ENCODE peak calls at places on chromosomes 12 and 14, in seven cellular contexts. K, I, L, G, E, T and P are unnamed samples.

GRCh38 chr14:36510078-36510799 is 9.8 kb downstream of the NKX2-1 start:
- DNase-seq in G (no peak), I (peak), K (no peak), T (no peak), E (no peak), L (no peak), P (peak)

GRCh38 chr12:67681145-67681778 is 32.7 kb downstream of the DYRK2 start:
- DNase-seq in L (peak), E (peak), K (no peak), I (no peak), T (no peak), G (no peak), P (no peak)

GRCh38 chr12:42729532-42729895 is 140.0 kb upstream of the PRICKLE1 start:
- DNase-seq in I (no peak), K (no peak), L (no peak), T (no peak), G (no peak), E (peak), P (peak)

GRCh38 chr12:2084553-2085296 is 31.9 kb downstream of the CACNA1C start:
- DNase-seq in K (no peak), T (no peak), I (no peak), G (no peak), L (peak), E (peak), P (no peak)

GRCh38 chr12:124869011-124869665 is 5.5 kb upstream of the SCARB1 start:
- DNase-seq in L (no peak), E (no peak), I (peak), K (no peak), T (peak), G (no peak), P (peak)

GRCh38 chr14:48325486-48325885 is 650.1 kb upstream of the MDGA2 start:
- DNase-seq in K (no peak), G (no peak), I (no peak), E (peak), L (peak), T (no peak), P (no peak)

GRCh38 chr14:23123419-23123818 is 4.4 kb upstream of the CEBPE start:
- DNase-seq in I (no peak), L (no peak), E (no peak), T (no peak), K (no peak), G (no peak), P (no peak)

GRCh38 chr12:49296034-49296835 is 1.3 kb downstream of the PRPH start:
- DNase-seq in L (no peak), K (no peak), E (no peak), G (no peak), I (peak), T (no peak), P (peak)

GRCh38 chr14:56807586-56808168 is 2.6 kb downstream of the OTX2 start:
- DNase-seq in T (no peak), G (no peak), E (no peak), L (no peak), I (no peak), K (no peak), P (no peak)

GRCh38 chr14:64438181-64438839 is 27.0 kb upstream of the AKAP5 start:
- DNase-seq in K (no peak), E (peak), G (no peak), T (peak), L (peak), I (no peak), P (peak)

GRCh38 chr12:26239508-26240328 is 44.3 kb downstream of the SSPN start:
- DNase-seq in K (no peak), I (no peak), G (no peak), E (peak), T (no peak), L (peak), P (no peak)

GRCh38 chr12:109539508-109539907 is 33.8 kb downstream of the MMAB start:
- DNase-seq in T (no peak), G (no peak), L (peak), K (no peak), I (no peak), E (peak), P (no peak)

GRCh38 chr12:6820171-6820570 is 1.4 kb upstream of the GPR162 start:
- DNase-seq in T (no peak), I (no peak), K (no peak), E (no peak), L (no peak), G (no peak), P (no peak)

GRCh38 chr12:6635375-6635855 is 344 bp downstream of the LPAR5 start:
- DNase-seq in E (peak), G (no peak), L (no peak), I (no peak), K (no peak), T (no peak), P (peak)

GRCh38 chr14:23101213-23101970 is 3.4 kb downstream of the CIROP start:
- DNase-seq in K (no peak), G (no peak), T (no peak), E (no peak), L (no peak), I (no peak), P (peak)

GRCh38 chr14:101630056-101630960 is 69.0 kb downstream of the DIO3 start:
- DNase-seq in G (no peak), I (no peak), L (no peak), T (no peak), E (no peak), K (no peak), P (peak)

GRCh38 chr12:92715625-92716024 is 12.8 kb downstream of the PLEKHG7 start:
- DNase-seq in E (no peak), T (no peak), I (no peak), L (no peak), K (no peak), G (no peak), P (no peak)

GRCh38 chr12:84856156-84856900 is 56.3 kb downstream of the SLC6A15 start:
- DNase-seq in K (no peak), I (no peak), G (no peak), L (no peak), E (peak), T (no peak), P (no peak)

GRCh38 chr12:75735853-75736252 is 224.4 kb upstream of the KRR1 start:
- DNase-seq in K (no peak), G (no peak), T (no peak), E (no peak), L (no peak), I (no peak), P (no peak)

GRCh38 chr12:7916936-7917335 is 19.1 kb downstream of the SLC2A3 start:
- DNase-seq in G (no peak), I (peak), L (no peak), E (peak), K (no peak), T (no peak), P (peak)

GRCh38 chr12:7917392-7918267 is 18.4 kb downstream of the SLC2A3 start:
- DNase-seq in I (no peak), T (no peak), G (no peak), K (no peak), L (no peak), E (peak), P (no peak)

DNA sequence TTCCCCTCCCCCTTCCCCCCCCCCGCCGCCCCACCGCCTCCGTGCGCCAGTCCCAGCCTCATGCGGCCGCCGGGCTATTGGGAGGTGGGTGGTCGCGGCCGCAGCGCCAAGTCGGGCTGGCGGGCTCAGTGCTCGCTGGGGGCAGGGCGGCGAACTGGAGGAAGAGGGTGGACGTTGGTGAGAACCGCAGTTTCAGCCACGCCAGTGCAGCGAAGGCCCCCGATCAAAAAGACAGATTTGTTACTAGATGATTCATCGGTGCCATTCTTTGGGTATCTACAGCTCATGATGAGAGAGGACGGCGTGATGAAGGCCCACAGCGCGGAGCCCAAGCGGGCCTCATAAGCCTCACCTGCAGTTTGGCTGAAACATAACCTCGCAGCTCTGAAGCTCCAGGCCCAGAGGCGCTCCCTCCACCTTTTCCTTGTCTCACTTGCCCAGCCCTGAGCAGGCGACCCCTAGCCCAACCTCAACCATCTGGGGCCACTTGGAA is 20.0 kb downstream of the SLC2A3 start:
- DNase-seq in K (no peak), L (no peak), G (no peak), T (no peak), E (peak), I (peak), P (peak)
- H3K4ac ChIP-seq in K (no peak), L (no peak), G (peak), T (no peak), E (no peak), I (no peak), P (peak)

GRCh38 chr14:53384073-53384472 is 230.9 kb upstream of the DDHD1 start:
- DNase-seq in K (no peak), L (no peak), T (no peak), G (no peak), I (no peak), E (no peak), P (no peak)
- H3K4ac ChIP-seq in K (no peak), L (no peak), T (no peak), G (no peak), I (no peak), E (no peak), P (no peak)

GRCh38 chr12:131494141-131494733 is 216.7 kb upstream of the SFSWAP start:
- DNase-seq in E (no peak), T (no peak), K (no peak), I (peak), L (no peak), G (no peak), P (no peak)

GRCh38 chr12:131494741-131495524 is 216.0 kb upstream of the SFSWAP start:
- DNase-seq in T (no peak), E (no peak), I (peak), G (no peak), K (no peak), L (no peak), P (no peak)

GRCh38 chr12:131500564-131500963 is 210.3 kb upstream of the SFSWAP start:
- DNase-seq in K (no peak), I (peak), L (no peak), E (no peak), G (no peak), T (no peak), P (no peak)

GRCh38 chr12:131499864-131500190 is 211.1 kb upstream of the SFSWAP start:
- DNase-seq in T (no peak), L (no peak), I (no peak), E (no peak), K (no peak), G (no peak), P (no peak)

DNA sequence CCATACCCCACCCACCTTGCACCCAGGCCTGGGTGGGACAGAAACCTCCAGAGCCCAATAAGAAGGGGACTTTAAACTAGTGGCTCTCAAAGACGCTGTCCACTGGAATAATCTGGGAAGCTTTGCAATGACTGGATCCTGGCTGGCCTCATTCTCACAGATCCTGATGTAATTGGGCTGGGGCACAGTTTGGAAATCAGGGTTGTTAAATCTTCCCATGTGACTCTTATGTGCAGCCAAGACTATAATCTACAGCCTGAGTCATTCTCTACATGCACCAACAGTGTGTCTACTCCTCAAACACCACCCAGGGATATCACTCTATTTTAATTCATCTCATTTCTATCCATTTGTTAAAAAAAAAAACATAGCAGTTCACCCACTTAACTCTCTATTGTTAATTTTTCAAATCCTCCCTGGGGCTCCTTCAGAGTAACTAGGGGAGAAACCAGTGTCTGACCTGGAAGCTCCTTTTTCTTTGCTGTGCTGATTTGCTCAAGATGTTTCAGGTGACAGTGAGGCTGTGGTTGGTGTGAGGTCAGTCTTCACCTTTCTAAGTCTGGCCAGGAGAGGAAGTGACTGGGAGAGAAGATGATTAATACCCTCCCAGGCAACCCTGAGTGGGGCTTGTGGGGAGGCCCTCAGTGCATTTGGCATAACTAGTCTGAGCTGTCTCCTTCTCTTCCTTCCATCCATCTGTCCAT is 211.6 kb upstream of the SFSWAP start:
- DNase-seq in G (no peak), K (no peak), T (no peak), E (no peak), I (no peak), L (no peak), P (no peak)
- H3K4ac ChIP-seq in G (no peak), K (no peak), T (no peak), E (no peak), I (no peak), L (no peak), P (no peak)

DNA sequence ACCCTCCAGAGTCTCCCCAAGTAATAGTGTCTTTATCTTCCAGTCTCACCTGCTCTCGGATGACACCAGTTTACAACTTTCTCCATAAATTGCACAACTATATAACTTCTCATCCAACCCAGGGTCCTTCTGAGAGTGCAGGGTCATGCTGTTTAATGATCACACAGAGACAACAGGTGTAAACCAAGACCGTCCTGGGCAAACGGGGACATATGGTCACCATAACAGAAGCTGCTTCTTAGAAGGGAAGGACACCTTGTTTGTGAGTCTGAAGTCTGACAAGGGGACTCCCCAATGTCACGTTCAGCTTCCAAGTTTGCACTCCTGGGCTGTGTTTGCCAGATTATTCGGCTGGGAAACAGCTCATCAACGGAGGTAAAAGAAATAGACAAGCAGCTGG is 74.3 kb downstream of the MAP1LC3B2 start:
- DNase-seq in K (no peak), L (no peak), I (no peak), G (no peak), T (no peak), E (no peak), P (no peak)
- H3K4ac ChIP-seq in K (no peak), L (no peak), I (no peak), G (no peak), T (no peak), E (no peak), P (no peak)

GRCh38 chr12:66240106-66240820 is 51.2 kb downstream of the IRAK3 start:
- DNase-seq in K (no peak), E (no peak), T (no peak), G (no peak), L (no peak), I (no peak), P (no peak)

GRCh38 chr12:66242261-66242760 is 53.3 kb downstream of the IRAK3 start:
- DNase-seq in E (no peak), I (no peak), K (no peak), G (no peak), T (no peak), L (no peak), P (no peak)

GRCh38 chr12:66239295-66239694 is 50.3 kb downstream of the IRAK3 start:
- DNase-seq in G (no peak), L (no peak), K (no peak), I (no peak), E (no peak), T (no peak), P (peak)

GRCh38 chr12:66244446-66244845 is 55.4 kb downstream of the IRAK3 start:
- DNase-seq in G (no peak), I (no peak), L (no peak), K (no peak), E (no peak), T (no peak), P (no peak)

GRCh38 chr12:66241061-66242043 is 52.3 kb downstream of the IRAK3 start:
- DNase-seq in T (no peak), K (no peak), G (no peak), I (no peak), L (peak), E (peak), P (no peak)
- H3K4ac ChIP-seq in T (no peak), K (no peak), G (no peak), I (no peak), L (no peak), E (no peak), P (no peak)

DNA sequence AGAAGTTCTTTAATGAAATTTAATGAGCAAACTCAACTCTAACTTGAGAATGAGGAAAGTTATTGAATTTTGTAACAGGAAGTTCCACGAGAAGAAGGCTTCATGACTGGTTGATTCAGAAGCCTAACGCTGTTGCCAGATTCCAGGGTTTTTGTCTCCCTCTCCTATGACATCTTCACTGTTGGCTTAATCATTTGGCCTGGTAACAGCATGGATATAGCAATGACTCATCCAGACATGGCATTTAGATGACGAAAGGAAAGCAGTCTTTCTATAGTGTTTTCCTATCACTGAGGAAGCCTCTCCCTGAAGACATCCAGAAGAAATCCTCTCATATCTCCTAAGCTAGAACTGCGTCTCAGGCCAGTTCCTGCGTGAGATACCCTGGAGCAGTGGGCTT is 9.4 kb upstream of the KCNA1 start:
- DNase-seq in G (no peak), I (no peak), L (peak), E (no peak), T (no peak), K (no peak), P (peak)
- H3K4ac ChIP-seq in G (no peak), I (no peak), L (no peak), E (no peak), T (no peak), K (no peak), P (no peak)

GRCh38 chr12:105201389-105201788 is 34.6 kb downstream of the APPL2 start:
- DNase-seq in G (no peak), T (no peak), E (no peak), I (no peak), K (no peak), L (no peak), P (no peak)
- H3K4ac ChIP-seq in G (no peak), T (no peak), E (no peak), I (no peak), K (no peak), L (peak), P (no peak)

GRCh38 chr14:77242752-77243151 is 28.3 kb downstream of the NGB start:
- DNase-seq in E (no peak), L (no peak), K (no peak), G (no peak), T (no peak), I (no peak), P (no peak)
- H3K4ac ChIP-seq in E (no peak), L (no peak), K (no peak), G (no peak), T (no peak), I (no peak), P (no peak)

GRCh38 chr12:55957106-55957859 is 8.6 kb downstream of the PMEL start:
- DNase-seq in E (no peak), G (no peak), I (no peak), T (no peak), L (no peak), K (no peak), P (no peak)
- H3K4ac ChIP-seq in E (no peak), G (no peak), I (no peak), T (peak), L (no peak), K (no peak), P (no peak)